ENCODE peak calls at places on chromosomes 2 and 18, in six cellular contexts. One of them, this sample, is unnamed.

GRCh38 chr2:4340536-4340935 is 637.2 kb downstream of the DCDC2C start:
- DNase-seq in vagina: no peak
- DNase-seq in body of pancreas: no peak
- DNase-seq in breast epithelium: no peak
- DNase-seq in heart left ventricle: no peak
- DNase-seq in left ventricle myocardium inferior: no peak
- DNase-seq in this sample: no peak

GRCh38 chr2:45184606-45185005 is 175.4 kb upstream of the SIX2 start:
- DNase-seq in vagina: no peak
- DNase-seq in body of pancreas: no peak
- DNase-seq in breast epithelium: no peak
- DNase-seq in heart left ventricle: no peak
- DNase-seq in left ventricle myocardium inferior: no peak
- DNase-seq in this sample: no peak

GRCh38 chr18:77006305-77007175 is 126.0 kb downstream of the MBP start:
- DNase-seq in vagina: no peak
- DNase-seq in body of pancreas: peak; percentile 27
- DNase-seq in breast epithelium: no peak
- DNase-seq in heart left ventricle: no peak
- DNase-seq in left ventricle myocardium inferior: no peak
- DNase-seq in this sample: peak; percentile 50

GRCh38 chr2:85647823-85648526 is 20.0 kb downstream of the SFTPB start:
- DNase-seq in vagina: no peak
- DNase-seq in body of pancreas: no peak
- DNase-seq in breast epithelium: no peak
- DNase-seq in heart left ventricle: no peak
- DNase-seq in left ventricle myocardium inferior: no peak
- DNase-seq in this sample: no peak

GRCh38 chr2:58731488-58731869 is 490.4 kb upstream of the FANCL start:
- DNase-seq in vagina: no peak
- DNase-seq in body of pancreas: no peak
- DNase-seq in breast epithelium: no peak
- DNase-seq in heart left ventricle: no peak
- DNase-seq in left ventricle myocardium inferior: no peak
- DNase-seq in this sample: no peak

GRCh38 chr2:135685361-135685760 is 56.3 kb upstream of the UBXN4 start:
- DNase-seq in vagina: no peak
- DNase-seq in body of pancreas: no peak
- DNase-seq in breast epithelium: no peak
- DNase-seq in heart left ventricle: no peak
- DNase-seq in left ventricle myocardium inferior: no peak
- DNase-seq in this sample: no peak

GRCh38 chr18:80004600-80005342 is 16.4 kb upstream of the TXNL4A start:
- DNase-seq in vagina: no peak
- DNase-seq in body of pancreas: no peak
- DNase-seq in breast epithelium: no peak
- DNase-seq in heart left ventricle: no peak
- DNase-seq in left ventricle myocardium inferior: no peak
- DNase-seq in this sample: no peak

GRCh38 chr2:41981417-41981816 is 66.4 kb upstream of the PKDCC start:
- DNase-seq in vagina: no peak
- DNase-seq in body of pancreas: no peak
- DNase-seq in breast epithelium: no peak
- DNase-seq in heart left ventricle: no peak
- DNase-seq in left ventricle myocardium inferior: no peak
- DNase-seq in this sample: no peak

GRCh38 chr2:177331446-177331997 is 61.1 kb upstream of the AGPS start:
- DNase-seq in vagina: no peak
- DNase-seq in body of pancreas: no peak
- DNase-seq in breast epithelium: no peak
- DNase-seq in heart left ventricle: no peak
- DNase-seq in left ventricle myocardium inferior: no peak
- DNase-seq in this sample: no peak

GRCh38 chr2:60515751-60516226 is 37.7 kb downstream of the BCL11A start:
- DNase-seq in vagina: peak; percentile 61
- DNase-seq in body of pancreas: peak; percentile 34
- DNase-seq in breast epithelium: no peak
- DNase-seq in heart left ventricle: no peak
- DNase-seq in left ventricle myocardium inferior: no peak
- DNase-seq in this sample: no peak

GRCh38 chr2:10844083-10844482 is 31.5 kb upstream of the PDIA6 start:
- DNase-seq in vagina: no peak
- DNase-seq in body of pancreas: peak; percentile 89
- DNase-seq in breast epithelium: no peak
- DNase-seq in heart left ventricle: peak; percentile 94
- DNase-seq in left ventricle myocardium inferior: peak; percentile 86
- DNase-seq in this sample: peak; percentile 93

GRCh38 chr2:61470122-61470951 is 550 bp downstream of the USP34 start:
- DNase-seq in vagina: no peak
- DNase-seq in body of pancreas: peak; percentile 91
- DNase-seq in breast epithelium: peak; percentile 78
- DNase-seq in heart left ventricle: peak; percentile 92
- DNase-seq in left ventricle myocardium inferior: peak; percentile 89
- DNase-seq in this sample: peak; percentile 89

GRCh38 chr2:215528555-215528954 is 92.7 kb upstream of the FN1 start:
- DNase-seq in vagina: no peak
- DNase-seq in body of pancreas: peak; percentile 4
- DNase-seq in breast epithelium: no peak
- DNase-seq in heart left ventricle: no peak
- DNase-seq in left ventricle myocardium inferior: no peak
- DNase-seq in this sample: no peak

GRCh38 chr2:2981000-2981399 is 396.6 kb downstream of the EIPR1 start:
- DNase-seq in vagina: no peak
- DNase-seq in body of pancreas: no peak
- DNase-seq in breast epithelium: no peak
- DNase-seq in heart left ventricle: no peak
- DNase-seq in left ventricle myocardium inferior: no peak
- DNase-seq in this sample: no peak

GRCh38 chr2:72137498-72138010 is 10.1 kb downstream of the CYP26B1 start:
- DNase-seq in vagina: no peak
- DNase-seq in body of pancreas: peak; percentile 30
- DNase-seq in breast epithelium: no peak
- DNase-seq in heart left ventricle: peak; percentile 65
- DNase-seq in left ventricle myocardium inferior: peak; percentile 61
- DNase-seq in this sample: peak; percentile 66

GRCh38 chr2:197613509-197613987 is 61.8 kb downstream of the RFTN2 start:
- DNase-seq in vagina: no peak
- DNase-seq in body of pancreas: no peak
- DNase-seq in breast epithelium: no peak
- DNase-seq in heart left ventricle: no peak
- DNase-seq in left ventricle myocardium inferior: no peak
- DNase-seq in this sample: no peak

GRCh38 chr2:148726228-148726627 is 81.7 kb downstream of the EPC2 start:
- DNase-seq in vagina: no peak
- DNase-seq in body of pancreas: no peak
- DNase-seq in breast epithelium: no peak
- DNase-seq in heart left ventricle: no peak
- DNase-seq in left ventricle myocardium inferior: no peak
- DNase-seq in this sample: no peak

GRCh38 chr2:81195017-81195773 is 890.6 kb upstream of the LRRTM1 start:
- DNase-seq in vagina: no peak
- DNase-seq in body of pancreas: no peak
- DNase-seq in breast epithelium: no peak
- DNase-seq in heart left ventricle: no peak
- DNase-seq in left ventricle myocardium inferior: no peak
- DNase-seq in this sample: no peak

GRCh38 chr2:111633643-111634042 is 250.3 kb downstream of the ANAPC1 start:
- DNase-seq in vagina: no peak
- DNase-seq in body of pancreas: no peak
- DNase-seq in breast epithelium: no peak
- DNase-seq in heart left ventricle: no peak
- DNase-seq in left ventricle myocardium inferior: no peak
- DNase-seq in this sample: no peak
- H3K4me3 ChIP-seq in vagina: no peak overlapping the region
- H3K4me3 ChIP-seq in body of pancreas: no peak overlapping the region
- H3K4me3 ChIP-seq in breast epithelium: no peak overlapping the region
- H3K4me3 ChIP-seq in heart left ventricle: no peak overlapping the region
- H3K4me3 ChIP-seq in left ventricle myocardium inferior: no peak overlapping the region
- H3K4me3 ChIP-seq in this sample: no peak overlapping the region

GRCh38 chr2:226788881-226789485 is 10.6 kb downstream of the IRS1 start:
- DNase-seq in vagina: no peak
- DNase-seq in body of pancreas: no peak
- DNase-seq in breast epithelium: no peak
- DNase-seq in heart left ventricle: no peak
- DNase-seq in left ventricle myocardium inferior: no peak
- DNase-seq in this sample: no peak
- H3K27ac ChIP-seq in vagina: no peak overlapping the region
- H3K27ac ChIP-seq in body of pancreas: peak overlapping the region; percentile 28
- H3K27ac ChIP-seq in breast epithelium: peak overlapping the region; percentile 71
- H3K27ac ChIP-seq in heart left ventricle: peak overlapping the region; percentile 89
- H3K27ac ChIP-seq in left ventricle myocardium inferior: peak overlapping the region; percentile 95
- H3K27ac ChIP-seq in this sample: peak overlapping the region; percentile 91

DNA sequence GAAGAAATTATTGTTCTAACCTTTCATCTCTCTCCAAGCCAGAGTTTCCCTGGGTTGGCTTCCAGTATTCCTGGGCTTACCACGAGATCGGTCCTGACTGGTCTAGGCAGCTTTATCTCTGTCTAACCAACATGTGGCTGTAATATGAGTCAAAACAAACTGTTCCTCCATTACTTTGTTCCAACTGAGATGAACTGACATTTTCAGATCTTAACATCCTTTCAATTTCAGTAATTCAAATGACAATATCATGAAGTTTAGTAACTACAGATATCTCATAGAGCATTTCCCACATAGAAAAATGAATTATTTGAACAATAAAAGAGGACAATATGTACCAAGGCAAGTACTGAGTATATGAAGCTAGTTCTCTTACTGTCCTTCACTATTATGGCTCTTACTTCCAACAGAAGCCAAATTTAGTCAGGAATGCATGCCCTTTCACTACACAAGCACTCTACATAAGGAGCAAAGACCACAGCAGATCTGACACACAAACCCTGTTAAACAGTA is 15.5 kb downstream of the SLC25A12 start:
- DNase-seq in vagina: no peak
- DNase-seq in body of pancreas: peak; percentile 9
- DNase-seq in breast epithelium: peak; percentile 38
- DNase-seq in heart left ventricle: peak; percentile 43
- DNase-seq in left ventricle myocardium inferior: no peak
- DNase-seq in this sample: no peak
- H3K4me3 ChIP-seq in vagina: no peak overlapping the region
- H3K4me3 ChIP-seq in body of pancreas: no peak overlapping the region
- H3K4me3 ChIP-seq in breast epithelium: no peak overlapping the region
- H3K4me3 ChIP-seq in heart left ventricle: no peak overlapping the region
- H3K4me3 ChIP-seq in left ventricle myocardium inferior: peak overlapping the region; percentile 10
- H3K4me3 ChIP-seq in this sample: no peak overlapping the region

GRCh38 chr2:218860950-218861381 is 1.4 kb downstream of the WNT6 start:
- DNase-seq in vagina: no peak
- DNase-seq in body of pancreas: no peak
- DNase-seq in breast epithelium: peak; percentile 74
- DNase-seq in heart left ventricle: peak; percentile 75
- DNase-seq in left ventricle myocardium inferior: peak; percentile 67
- DNase-seq in this sample: peak; percentile 65
- H3K27ac ChIP-seq in vagina: peak overlapping the region; percentile 40
- H3K27ac ChIP-seq in body of pancreas: no peak overlapping the region
- H3K27ac ChIP-seq in breast epithelium: peak overlapping the region; percentile 58
- H3K27ac ChIP-seq in heart left ventricle: no peak overlapping the region
- H3K27ac ChIP-seq in left ventricle myocardium inferior: peak overlapping the region; percentile 63
- H3K27ac ChIP-seq in this sample: no peak overlapping the region

DNA sequence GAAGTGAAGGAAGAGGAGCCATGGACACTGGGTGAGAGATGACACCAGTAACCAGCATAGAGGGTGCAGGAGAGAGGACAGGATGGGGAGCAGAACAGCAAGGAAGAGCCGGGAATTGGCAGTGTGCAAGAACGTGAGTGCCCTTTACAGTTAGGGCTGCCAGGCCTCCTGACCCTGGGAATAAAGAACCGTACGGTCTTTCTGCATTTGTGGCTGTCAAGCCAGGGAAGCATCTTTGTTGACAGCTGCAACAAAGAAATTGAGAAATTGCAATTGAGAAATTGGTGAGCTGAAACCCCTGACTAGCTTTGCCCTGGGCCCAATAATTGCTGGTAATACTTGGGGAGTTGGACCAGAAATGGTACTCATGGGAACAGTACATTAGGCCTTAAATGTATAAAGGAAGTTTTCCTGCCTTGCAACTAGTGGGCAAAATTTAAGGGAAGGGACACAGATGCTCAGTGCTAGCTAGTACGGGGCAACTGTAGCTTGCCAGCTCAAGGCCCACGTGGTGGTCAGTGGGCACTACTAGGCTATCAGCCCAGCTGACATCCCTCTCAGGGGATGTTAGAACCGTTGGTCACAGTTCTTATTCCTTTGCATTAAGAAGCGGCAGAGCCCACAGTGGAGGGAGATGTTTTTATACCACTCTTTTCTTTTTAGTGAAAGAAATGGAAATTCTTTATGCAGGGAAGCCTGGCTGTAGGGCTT is 56.6 kb downstream of the KCTD18 start:
- DNase-seq in vagina: no peak
- DNase-seq in body of pancreas: no peak
- DNase-seq in breast epithelium: no peak
- DNase-seq in heart left ventricle: no peak
- DNase-seq in left ventricle myocardium inferior: no peak
- DNase-seq in this sample: no peak
- H3K4me3 ChIP-seq in vagina: no peak overlapping the region
- H3K4me3 ChIP-seq in body of pancreas: no peak overlapping the region
- H3K4me3 ChIP-seq in breast epithelium: no peak overlapping the region
- H3K4me3 ChIP-seq in heart left ventricle: no peak overlapping the region
- H3K4me3 ChIP-seq in left ventricle myocardium inferior: no peak overlapping the region
- H3K4me3 ChIP-seq in this sample: no peak overlapping the region

DNA sequence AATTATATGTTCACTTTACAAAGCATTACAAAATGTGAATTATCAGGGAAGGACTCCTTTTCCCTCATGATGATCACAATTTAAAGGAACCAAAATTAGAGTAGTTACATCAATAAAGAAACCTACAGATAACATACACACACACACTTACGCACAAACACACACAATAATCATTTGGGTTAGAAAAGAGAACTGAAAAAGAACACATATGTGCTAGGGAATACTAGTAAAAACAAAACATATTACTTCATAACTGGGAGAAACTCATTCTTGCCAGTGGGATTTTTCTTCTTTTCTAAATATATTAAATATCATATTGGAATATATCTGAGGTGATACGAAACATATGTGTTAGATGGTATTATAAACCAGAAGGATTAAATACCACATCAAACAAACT is 42.3 kb downstream of the FIGN start:
- DNase-seq in vagina: no peak
- DNase-seq in body of pancreas: no peak
- DNase-seq in breast epithelium: no peak
- DNase-seq in heart left ventricle: no peak
- DNase-seq in left ventricle myocardium inferior: no peak
- DNase-seq in this sample: no peak
- H3K27ac ChIP-seq in vagina: no peak overlapping the region
- H3K27ac ChIP-seq in body of pancreas: no peak overlapping the region
- H3K27ac ChIP-seq in breast epithelium: no peak overlapping the region
- H3K27ac ChIP-seq in heart left ventricle: peak overlapping the region; percentile 10
- H3K27ac ChIP-seq in left ventricle myocardium inferior: peak overlapping the region; percentile 74
- H3K27ac ChIP-seq in this sample: no peak overlapping the region

GRCh38 chr18:12777543-12777942 is 74.7 kb downstream of the PSMG2 start:
- DNase-seq in vagina: no peak
- DNase-seq in body of pancreas: no peak
- DNase-seq in breast epithelium: no peak
- DNase-seq in heart left ventricle: no peak
- DNase-seq in left ventricle myocardium inferior: no peak
- DNase-seq in this sample: no peak
- H3K4me3 ChIP-seq in vagina: no peak overlapping the region
- H3K4me3 ChIP-seq in body of pancreas: no peak overlapping the region
- H3K4me3 ChIP-seq in breast epithelium: no peak overlapping the region
- H3K4me3 ChIP-seq in heart left ventricle: peak overlapping the region; percentile 18
- H3K4me3 ChIP-seq in left ventricle myocardium inferior: peak overlapping the region; percentile 45
- H3K4me3 ChIP-seq in this sample: no peak overlapping the region

This sample was measured in adrenal gland.